ENCODE peak calls at places on chromosome 7, in nine cellular contexts. S is pancreas, W is PC-3, G is ovary, M is colonic mucosa, Z is lower lobe of right lung, O is heart left ventricle, R is astrocyte, E is left ventricle myocardium inferior. X is an unnamed sample.

GRCh38 chr7:128833148-128833938 is 3.1 kb downstream of the FLNC start:
- DNase-seq in S (no peak), W (peak; percentile 64), G (peak; percentile 65), M (peak; percentile 44), Z (no peak), O (peak; percentile 79), R (peak; percentile 93), E (peak; percentile 77), X (no peak)

GRCh38 chr7:99407849-99408346 is 499 bp downstream of the PDAP1 start:
- DNase-seq in S (no peak), W (peak; percentile 53), G (peak; percentile 78), M (peak; percentile 58), Z (no peak), O (peak; percentile 51), R (peak; percentile 79), E (peak; percentile 39), X (peak; percentile 80)

GRCh38 chr7:26147030-26147429 is 5.0 kb upstream of the NFE2L3 start:
- DNase-seq in S (no peak), W (no peak), G (no peak), M (no peak), Z (peak; percentile 81), O (no peak), R (no peak), E (no peak), X (no peak)

GRCh38 chr7:131096267-131096927 is 231.3 kb upstream of the MKLN1 start:
- DNase-seq in S (no peak), W (no peak), G (no peak), M (no peak), Z (no peak), O (no peak), R (no peak), E (no peak), X (no peak)

GRCh38 chr7:36894190-36894589 is 169.9 kb upstream of the AOAH start:
- DNase-seq in S (no peak), W (no peak), G (no peak), M (no peak), Z (peak; percentile 45), O (no peak), R (no peak), E (no peak), X (no peak)

GRCh38 chr7:105924950-105925349 is 38.1 kb upstream of the CDHR3 start:
- DNase-seq in S (no peak), W (no peak), G (no peak), M (no peak), Z (no peak), O (no peak), R (no peak), E (no peak), X (no peak)

GRCh38 chr7:95427914-95428516 is 6.8 kb downstream of the PON2 start:
- DNase-seq in S (no peak), W (no peak), G (no peak), M (no peak), Z (no peak), O (no peak), R (no peak), E (no peak), X (no peak)

GRCh38 chr7:152621426-152621825 is 54.5 kb downstream of the XRCC2 start:
- DNase-seq in S (no peak), W (no peak), G (no peak), M (no peak), Z (no peak), O (no peak), R (no peak), E (no peak), X (no peak)

DNA sequence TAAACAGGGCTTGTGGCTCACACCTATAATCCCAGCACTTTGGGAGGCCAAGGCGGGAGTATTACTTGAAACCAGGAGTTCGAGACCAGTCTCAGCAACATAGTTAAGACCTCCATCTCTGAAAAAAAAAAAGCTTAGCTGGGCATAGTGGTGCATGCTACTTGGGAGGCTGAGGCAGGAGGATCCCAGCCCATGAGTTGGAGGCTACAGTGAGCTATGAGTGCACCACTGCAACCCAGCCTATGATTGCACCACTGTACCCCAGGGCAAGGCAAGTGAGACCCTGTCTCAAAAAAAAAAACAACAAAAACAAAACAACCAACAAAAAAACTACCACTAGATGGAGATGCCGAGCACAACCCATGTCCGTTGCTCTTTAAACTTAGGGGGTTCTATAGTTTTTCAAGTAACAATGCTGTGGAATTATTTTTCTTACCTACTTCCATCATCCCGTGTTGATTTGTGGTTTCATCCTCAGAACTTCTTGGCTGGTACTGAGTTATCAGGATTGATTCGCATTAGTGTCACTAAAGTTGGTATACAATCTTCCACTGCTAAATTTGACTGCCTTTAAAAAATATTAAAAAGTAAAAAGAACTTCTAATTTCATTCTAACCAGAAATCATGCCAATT is 12.2 kb upstream of the REPIN1 start:
- DNase-seq in S (no peak), W (peak; percentile 47), G (no peak), M (no peak), Z (no peak), O (no peak), R (no peak), E (no peak), X (no peak)
- TF ChIP-seq CTCF in S (peak; percentile 42), W (peak; percentile 71), G (peak; percentile 25), M (peak; percentile 58), Z (peak; percentile 54), O (peak; percentile 75), R (peak; percentile 63), E (peak; percentile 76), X (peak; percentile 86)

GRCh38 chr7:91263359-91264082 is 712 bp upstream of the FZD1 start:
- DNase-seq in S (peak; percentile 65), W (peak; percentile 27), G (peak; percentile 54), M (peak; percentile 46), Z (peak; percentile 67), O (peak; percentile 35), R (peak; percentile 14), E (peak; percentile 51), X (no peak)
- H3K27ac ChIP-seq in S (peak overlapping the region; percentile 28), W (no peak overlapping the region), G (peak overlapping the region; percentile 97), M (peak overlapping the region; percentile 96), Z (peak overlapping the region; percentile 95), O (peak overlapping the region; percentile 93), R (peak overlapping the region; percentile 65), E (peak overlapping the region; percentile 98), X (peak overlapping the region; percentile 96)

GRCh38 chr7:121605297-121605640 is 209.2 kb upstream of the FAM3C start:
- DNase-seq in S (no peak), W (peak; percentile 12), G (no peak), M (no peak), Z (no peak), O (no peak), R (no peak), E (no peak), X (peak; percentile 5)
- TF ChIP-seq CTCF in S (peak; percentile 8), W (peak; percentile 25), G (no peak), M (no peak), Z (no peak), O (peak; percentile 15), R (peak; percentile 16), E (peak; percentile 21), X (peak; percentile 65)

GRCh38 chr7:137873979-137874378 is 27.2 kb upstream of the DGKI start:
- DNase-seq in S (no peak), W (no peak), G (no peak), M (no peak), Z (no peak), O (no peak), R (no peak), E (no peak), X (no peak)
- H3K27ac ChIP-seq in S (no peak overlapping the region), W (no peak overlapping the region), G (no peak overlapping the region), M (no peak overlapping the region), Z (no peak overlapping the region), O (peak overlapping the region; percentile 51), R (peak overlapping the region; percentile 97), E (peak overlapping the region; percentile 67), X (no peak overlapping the region)